ENCODE peak calls at places on chromosomes 7 and 10, in ten cellular contexts. One of them, this sample, is unnamed.

GRCh38 chr7:159007308-159008054 is 137.2 kb downstream of the VIPR2 start:
- DNase-seq in ovary: no peak
- DNase-seq in PC-3: no peak
- DNase-seq in HEK293T: no peak
- DNase-seq in activated T-cell treated with anti-CD3 and anti-CD28 coated beads for 1 hour: no peak
- DNase-seq in activated naive CD4-positive, alpha-beta T cell: no peak
- DNase-seq in immature natural killer cell: no peak
- DNase-seq in GM06990: no peak
- DNase-seq in IMR-90: no peak
- DNase-seq in DMS53: no peak
- DNase-seq in this sample: no peak

GRCh38 chr7:51126324-51126723 is 190.3 kb downstream of the COBL start:
- DNase-seq in ovary: no peak
- DNase-seq in PC-3: no peak
- DNase-seq in HEK293T: no peak
- DNase-seq in activated T-cell treated with anti-CD3 and anti-CD28 coated beads for 1 hour: no peak
- DNase-seq in activated naive CD4-positive, alpha-beta T cell: no peak
- DNase-seq in immature natural killer cell: no peak
- DNase-seq in GM06990: no peak
- DNase-seq in IMR-90: no peak
- DNase-seq in DMS53: no peak
- DNase-seq in this sample: no peak

GRCh38 chr7:33485746-33486491 is 356.6 kb downstream of the BBS9 start:
- DNase-seq in ovary: no peak
- DNase-seq in PC-3: no peak
- DNase-seq in HEK293T: no peak
- DNase-seq in activated T-cell treated with anti-CD3 and anti-CD28 coated beads for 1 hour: no peak
- DNase-seq in activated naive CD4-positive, alpha-beta T cell: no peak
- DNase-seq in immature natural killer cell: no peak
- DNase-seq in GM06990: no peak
- DNase-seq in IMR-90: peak; percentile 23
- DNase-seq in DMS53: no peak
- DNase-seq in this sample: no peak

GRCh38 chr7:121499526-121500123 is 103.5 kb upstream of the FAM3C start:
- DNase-seq in ovary: no peak
- DNase-seq in PC-3: no peak
- DNase-seq in HEK293T: no peak
- DNase-seq in activated T-cell treated with anti-CD3 and anti-CD28 coated beads for 1 hour: no peak
- DNase-seq in activated naive CD4-positive, alpha-beta T cell: no peak
- DNase-seq in immature natural killer cell: no peak
- DNase-seq in GM06990: no peak
- DNase-seq in IMR-90: no peak
- DNase-seq in DMS53: no peak
- DNase-seq in this sample: no peak

GRCh38 chr7:120060875-120061274 is 212.1 kb upstream of the KCND2 start:
- DNase-seq in ovary: no peak
- DNase-seq in PC-3: no peak
- DNase-seq in HEK293T: no peak
- DNase-seq in activated T-cell treated with anti-CD3 and anti-CD28 coated beads for 1 hour: no peak
- DNase-seq in activated naive CD4-positive, alpha-beta T cell: no peak
- DNase-seq in immature natural killer cell: no peak
- DNase-seq in GM06990: peak; percentile 28
- DNase-seq in IMR-90: no peak
- DNase-seq in DMS53: no peak
- DNase-seq in this sample: no peak

GRCh38 chr10:101063162-101063525 is 1.4 kb downstream of the KAZALD1 start:
- DNase-seq in ovary: no peak
- DNase-seq in PC-3: no peak
- DNase-seq in HEK293T: no peak
- DNase-seq in activated T-cell treated with anti-CD3 and anti-CD28 coated beads for 1 hour: no peak
- DNase-seq in activated naive CD4-positive, alpha-beta T cell: no peak
- DNase-seq in immature natural killer cell: no peak
- DNase-seq in GM06990: no peak
- DNase-seq in IMR-90: no peak
- DNase-seq in DMS53: peak; percentile 64
- DNase-seq in this sample: no peak

GRCh38 chr7:95493844-95494243 is 8.1 kb downstream of the ASB4 start:
- DNase-seq in ovary: no peak
- DNase-seq in PC-3: no peak
- DNase-seq in HEK293T: no peak
- DNase-seq in activated T-cell treated with anti-CD3 and anti-CD28 coated beads for 1 hour: no peak
- DNase-seq in activated naive CD4-positive, alpha-beta T cell: no peak
- DNase-seq in immature natural killer cell: no peak
- DNase-seq in GM06990: no peak
- DNase-seq in IMR-90: no peak
- DNase-seq in DMS53: no peak
- DNase-seq in this sample: no peak

GRCh38 chr7:132575336-132575986 is 809 bp downstream of the PLXNA4 start:
- DNase-seq in ovary: peak; percentile 48
- DNase-seq in PC-3: peak; percentile 53
- DNase-seq in HEK293T: peak; percentile 52
- DNase-seq in activated T-cell treated with anti-CD3 and anti-CD28 coated beads for 1 hour: no peak
- DNase-seq in activated naive CD4-positive, alpha-beta T cell: no peak
- DNase-seq in immature natural killer cell: peak; percentile 30
- DNase-seq in GM06990: no peak
- DNase-seq in IMR-90: peak; percentile 18
- DNase-seq in DMS53: peak; percentile 56
- DNase-seq in this sample: peak; percentile 80

GRCh38 chr10:412109-412508 is 276.9 kb downstream of the ZMYND11 start:
- DNase-seq in ovary: no peak
- DNase-seq in PC-3: no peak
- DNase-seq in HEK293T: no peak
- DNase-seq in activated T-cell treated with anti-CD3 and anti-CD28 coated beads for 1 hour: no peak
- DNase-seq in activated naive CD4-positive, alpha-beta T cell: no peak
- DNase-seq in immature natural killer cell: no peak
- DNase-seq in GM06990: no peak
- DNase-seq in IMR-90: no peak
- DNase-seq in DMS53: no peak
- DNase-seq in this sample: no peak

GRCh38 chr7:4158826-4159225 is 523.3 kb upstream of the FOXK1 start:
- DNase-seq in ovary: no peak
- DNase-seq in PC-3: no peak
- DNase-seq in HEK293T: no peak
- DNase-seq in activated T-cell treated with anti-CD3 and anti-CD28 coated beads for 1 hour: no peak
- DNase-seq in activated naive CD4-positive, alpha-beta T cell: no peak
- DNase-seq in immature natural killer cell: no peak
- DNase-seq in GM06990: no peak
- DNase-seq in IMR-90: no peak
- DNase-seq in DMS53: no peak
- DNase-seq in this sample: peak; percentile 33

GRCh38 chr7:74284781-74285259 is 4.4 kb upstream of the CLIP2 start:
- DNase-seq in ovary: no peak
- DNase-seq in PC-3: no peak
- DNase-seq in HEK293T: no peak
- DNase-seq in activated T-cell treated with anti-CD3 and anti-CD28 coated beads for 1 hour: no peak
- DNase-seq in activated naive CD4-positive, alpha-beta T cell: no peak
- DNase-seq in immature natural killer cell: no peak
- DNase-seq in GM06990: peak; percentile 77
- DNase-seq in IMR-90: no peak
- DNase-seq in DMS53: peak; percentile 61
- DNase-seq in this sample: peak; percentile 27

GRCh38 chr7:122736183-122736582 is 33.5 kb upstream of the RNF148 start:
- DNase-seq in ovary: no peak
- DNase-seq in PC-3: no peak
- DNase-seq in HEK293T: no peak
- DNase-seq in activated T-cell treated with anti-CD3 and anti-CD28 coated beads for 1 hour: no peak
- DNase-seq in activated naive CD4-positive, alpha-beta T cell: no peak
- DNase-seq in immature natural killer cell: no peak
- DNase-seq in GM06990: no peak
- DNase-seq in IMR-90: no peak
- DNase-seq in DMS53: no peak
- DNase-seq in this sample: no peak

GRCh38 chr10:133307776-133308430 is 769 bp downstream of the TUBGCP2 start:
- DNase-seq in ovary: peak; percentile 42
- DNase-seq in PC-3: peak; percentile 83
- DNase-seq in HEK293T: peak; percentile 74
- DNase-seq in activated T-cell treated with anti-CD3 and anti-CD28 coated beads for 1 hour: peak; percentile 84
- DNase-seq in activated naive CD4-positive, alpha-beta T cell: peak; percentile 74
- DNase-seq in immature natural killer cell: peak; percentile 77
- DNase-seq in GM06990: peak; percentile 57
- DNase-seq in IMR-90: peak; percentile 58
- DNase-seq in DMS53: peak; percentile 95
- DNase-seq in this sample: peak; percentile 88

GRCh38 chr7:25093268-25093802 is 31.7 kb downstream of the CYCS start:
- DNase-seq in ovary: peak; percentile 32
- DNase-seq in PC-3: peak; percentile 90
- DNase-seq in HEK293T: peak; percentile 69
- DNase-seq in activated T-cell treated with anti-CD3 and anti-CD28 coated beads for 1 hour: peak; percentile 75
- DNase-seq in activated naive CD4-positive, alpha-beta T cell: peak; percentile 48
- DNase-seq in immature natural killer cell: peak; percentile 64
- DNase-seq in GM06990: peak; percentile 57
- DNase-seq in IMR-90: peak; percentile 70
- DNase-seq in DMS53: peak; percentile 98
- DNase-seq in this sample: peak; percentile 78

GRCh38 chr10:22501412-22501811 is 156.1 kb downstream of the SPAG6 start:
- DNase-seq in ovary: no peak
- DNase-seq in PC-3: no peak
- DNase-seq in HEK293T: no peak
- DNase-seq in activated T-cell treated with anti-CD3 and anti-CD28 coated beads for 1 hour: no peak
- DNase-seq in activated naive CD4-positive, alpha-beta T cell: no peak
- DNase-seq in immature natural killer cell: peak; percentile 34
- DNase-seq in GM06990: no peak
- DNase-seq in IMR-90: no peak
- DNase-seq in DMS53: no peak
- DNase-seq in this sample: no peak

GRCh38 chr7:151435103-151435916 is 4.6 kb downstream of the CRYGN start:
- DNase-seq in ovary: no peak
- DNase-seq in PC-3: no peak
- DNase-seq in HEK293T: no peak
- DNase-seq in activated T-cell treated with anti-CD3 and anti-CD28 coated beads for 1 hour: no peak
- DNase-seq in activated naive CD4-positive, alpha-beta T cell: no peak
- DNase-seq in immature natural killer cell: no peak
- DNase-seq in GM06990: no peak
- DNase-seq in IMR-90: no peak
- DNase-seq in DMS53: no peak
- DNase-seq in this sample: no peak

GRCh38 chr7:130699686-130700085 is 13.3 kb upstream of the TSGA13 start:
- DNase-seq in ovary: no peak
- DNase-seq in PC-3: no peak
- DNase-seq in HEK293T: no peak
- DNase-seq in activated T-cell treated with anti-CD3 and anti-CD28 coated beads for 1 hour: no peak
- DNase-seq in activated naive CD4-positive, alpha-beta T cell: no peak
- DNase-seq in immature natural killer cell: no peak
- DNase-seq in GM06990: no peak
- DNase-seq in IMR-90: no peak
- DNase-seq in DMS53: no peak
- DNase-seq in this sample: no peak

GRCh38 chr7:108809356-108809755 is 239.7 kb downstream of the DNAJB9 start:
- DNase-seq in ovary: no peak
- DNase-seq in PC-3: no peak
- DNase-seq in HEK293T: no peak
- DNase-seq in activated T-cell treated with anti-CD3 and anti-CD28 coated beads for 1 hour: no peak
- DNase-seq in activated naive CD4-positive, alpha-beta T cell: no peak
- DNase-seq in immature natural killer cell: no peak
- DNase-seq in GM06990: no peak
- DNase-seq in IMR-90: no peak
- DNase-seq in DMS53: no peak
- DNase-seq in this sample: no peak

GRCh38 chr7:112640682-112641081 is 149.5 kb downstream of the TMEM168 start:
- DNase-seq in ovary: no peak
- DNase-seq in PC-3: no peak
- DNase-seq in HEK293T: no peak
- DNase-seq in activated T-cell treated with anti-CD3 and anti-CD28 coated beads for 1 hour: no peak
- DNase-seq in activated naive CD4-positive, alpha-beta T cell: no peak
- DNase-seq in immature natural killer cell: no peak
- DNase-seq in GM06990: no peak
- DNase-seq in IMR-90: no peak
- DNase-seq in DMS53: no peak
- DNase-seq in this sample: no peak

GRCh38 chr7:92119213-92119759 is 15.0 kb downstream of the CYP51A1 start:
- DNase-seq in ovary: no peak
- DNase-seq in PC-3: no peak
- DNase-seq in HEK293T: no peak
- DNase-seq in activated T-cell treated with anti-CD3 and anti-CD28 coated beads for 1 hour: no peak
- DNase-seq in activated naive CD4-positive, alpha-beta T cell: no peak
- DNase-seq in immature natural killer cell: no peak
- DNase-seq in GM06990: no peak
- DNase-seq in IMR-90: no peak
- DNase-seq in DMS53: peak; percentile 97
- DNase-seq in this sample: no peak

GRCh38 chr10:70593513-70593890 is 9.0 kb downstream of the PRF1 start:
- DNase-seq in ovary: no peak
- DNase-seq in PC-3: no peak
- DNase-seq in HEK293T: no peak
- DNase-seq in activated T-cell treated with anti-CD3 and anti-CD28 coated beads for 1 hour: no peak
- DNase-seq in activated naive CD4-positive, alpha-beta T cell: no peak
- DNase-seq in immature natural killer cell: no peak
- DNase-seq in GM06990: no peak
- DNase-seq in IMR-90: no peak
- DNase-seq in DMS53: no peak
- DNase-seq in this sample: no peak

GRCh38 chr7:148442933-148443332 is 147.6 kb upstream of the C7orf33 start:
- DNase-seq in ovary: no peak
- DNase-seq in PC-3: no peak
- DNase-seq in HEK293T: no peak
- DNase-seq in activated T-cell treated with anti-CD3 and anti-CD28 coated beads for 1 hour: no peak
- DNase-seq in activated naive CD4-positive, alpha-beta T cell: no peak
- DNase-seq in immature natural killer cell: no peak
- DNase-seq in GM06990: no peak
- DNase-seq in IMR-90: no peak
- DNase-seq in DMS53: no peak
- DNase-seq in this sample: no peak

GRCh38 chr7:43693687-43694398 is 35.5 kb downstream of the COA1 start:
- DNase-seq in ovary: no peak
- DNase-seq in PC-3: peak; percentile 66
- DNase-seq in HEK293T: no peak
- DNase-seq in activated T-cell treated with anti-CD3 and anti-CD28 coated beads for 1 hour: no peak
- DNase-seq in activated naive CD4-positive, alpha-beta T cell: no peak
- DNase-seq in immature natural killer cell: no peak
- DNase-seq in GM06990: no peak
- DNase-seq in IMR-90: peak; percentile 81
- DNase-seq in DMS53: no peak
- DNase-seq in this sample: no peak

This sample was measured in Right ventricle myocardium inferior.